ENCODE peak calls at places on chromosomes 6 and 20, in eight cellular contexts. One of them, this sample, is unnamed.
A peak's percentile ranks its signal among the peaks of the same experiment; 100 is the strongest.

GRCh38 chr6:44084231-44085014 is 42.8 kb downstream of the MRPL14 start:
- DNase-seq in pancreas: peak; percentile 41
- DNase-seq in astrocyte of the spinal cord: peak; percentile 55
- DNase-seq in transverse colon: no peak
- DNase-seq in foreskin fibroblast: peak; percentile 72
- DNase-seq in prostate gland: no peak
- DNase-seq in lower leg skin: peak; percentile 64
- DNase-seq in fibroblast of lung: no peak
- DNase-seq in this sample: no peak

GRCh38 chr6:44297063-44298038 is 15.8 kb downstream of the AARS2 start:
- DNase-seq in pancreas: peak; percentile 78
- DNase-seq in astrocyte of the spinal cord: peak; percentile 12
- DNase-seq in transverse colon: peak; percentile 25
- DNase-seq in foreskin fibroblast: peak; percentile 73
- DNase-seq in prostate gland: no peak
- DNase-seq in lower leg skin: peak; percentile 82
- DNase-seq in fibroblast of lung: peak; percentile 16
- DNase-seq in this sample: no peak

GRCh38 chr6:84280030-84280429 is 52.6 kb upstream of the CEP162 start:
- DNase-seq in pancreas: no peak
- DNase-seq in astrocyte of the spinal cord: no peak
- DNase-seq in transverse colon: no peak
- DNase-seq in foreskin fibroblast: peak; percentile 93
- DNase-seq in prostate gland: no peak
- DNase-seq in lower leg skin: no peak
- DNase-seq in fibroblast of lung: peak; percentile 27
- DNase-seq in this sample: peak; percentile 14

GRCh38 chr6:139282684-139283083 is 9.1 kb downstream of the TXLNB start:
- DNase-seq in pancreas: no peak
- DNase-seq in astrocyte of the spinal cord: no peak
- DNase-seq in transverse colon: no peak
- DNase-seq in foreskin fibroblast: peak; percentile 19
- DNase-seq in prostate gland: no peak
- DNase-seq in lower leg skin: no peak
- DNase-seq in fibroblast of lung: peak; percentile 42
- DNase-seq in this sample: no peak

GRCh38 chr6:166026586-166027126 is 141.0 kb downstream of the TBXT start:
- DNase-seq in pancreas: no peak
- DNase-seq in astrocyte of the spinal cord: no peak
- DNase-seq in transverse colon: no peak
- DNase-seq in foreskin fibroblast: no peak
- DNase-seq in prostate gland: no peak
- DNase-seq in lower leg skin: no peak
- DNase-seq in fibroblast of lung: no peak
- DNase-seq in this sample: no peak

GRCh38 chr6:158879180-158879579 is 60.0 kb upstream of the EZR start:
- DNase-seq in pancreas: no peak
- DNase-seq in astrocyte of the spinal cord: peak; percentile 37
- DNase-seq in transverse colon: no peak
- DNase-seq in foreskin fibroblast: peak; percentile 9
- DNase-seq in prostate gland: no peak
- DNase-seq in lower leg skin: no peak
- DNase-seq in fibroblast of lung: peak; percentile 92
- DNase-seq in this sample: no peak

GRCh38 chr20:37727247-37727956 is 33.6 kb downstream of the CTNNBL1 start:
- DNase-seq in pancreas: no peak
- DNase-seq in astrocyte of the spinal cord: no peak
- DNase-seq in transverse colon: no peak
- DNase-seq in foreskin fibroblast: peak; percentile 45
- DNase-seq in prostate gland: no peak
- DNase-seq in lower leg skin: no peak
- DNase-seq in fibroblast of lung: peak; percentile 27
- DNase-seq in this sample: no peak

GRCh38 chr6:29755295-29755871 is 32.1 kb downstream of the HLA-F start:
- DNase-seq in pancreas: no peak
- DNase-seq in astrocyte of the spinal cord: no peak
- DNase-seq in transverse colon: no peak
- DNase-seq in foreskin fibroblast: peak; percentile 12
- DNase-seq in prostate gland: no peak
- DNase-seq in lower leg skin: peak; percentile 74
- DNase-seq in fibroblast of lung: no peak
- DNase-seq in this sample: no peak

GRCh38 chr6:13696226-13696625 is 15.4 kb downstream of the RANBP9 start:
- DNase-seq in pancreas: no peak
- DNase-seq in astrocyte of the spinal cord: peak; percentile 65
- DNase-seq in transverse colon: no peak
- DNase-seq in foreskin fibroblast: peak; percentile 72
- DNase-seq in prostate gland: no peak
- DNase-seq in lower leg skin: no peak
- DNase-seq in fibroblast of lung: peak; percentile 89
- DNase-seq in this sample: peak; percentile 65

GRCh38 chr20:59647271-59647670 is 42.9 kb downstream of the PHACTR3 start:
- DNase-seq in pancreas: no peak
- DNase-seq in astrocyte of the spinal cord: no peak
- DNase-seq in transverse colon: no peak
- DNase-seq in foreskin fibroblast: no peak
- DNase-seq in prostate gland: no peak
- DNase-seq in lower leg skin: peak; percentile 72
- DNase-seq in fibroblast of lung: no peak
- DNase-seq in this sample: no peak

GRCh38 chr20:61873651-61874420 is 191.8 kb downstream of the TAF4 start:
- DNase-seq in pancreas: no peak
- DNase-seq in astrocyte of the spinal cord: no peak
- DNase-seq in transverse colon: no peak
- DNase-seq in foreskin fibroblast: no peak
- DNase-seq in prostate gland: no peak
- DNase-seq in lower leg skin: no peak
- DNase-seq in fibroblast of lung: no peak
- DNase-seq in this sample: no peak

GRCh38 chr20:61875221-61875885 is 190.3 kb downstream of the TAF4 start:
- DNase-seq in pancreas: no peak
- DNase-seq in astrocyte of the spinal cord: no peak
- DNase-seq in transverse colon: no peak
- DNase-seq in foreskin fibroblast: no peak
- DNase-seq in prostate gland: no peak
- DNase-seq in lower leg skin: no peak
- DNase-seq in fibroblast of lung: no peak
- DNase-seq in this sample: no peak

GRCh38 chr20:61872371-61872900 is 193.2 kb downstream of the TAF4 start:
- DNase-seq in pancreas: no peak
- DNase-seq in astrocyte of the spinal cord: no peak
- DNase-seq in transverse colon: no peak
- DNase-seq in foreskin fibroblast: no peak
- DNase-seq in prostate gland: no peak
- DNase-seq in lower leg skin: no peak
- DNase-seq in fibroblast of lung: no peak
- DNase-seq in this sample: no peak

GRCh38 chr20:61875996-61876395 is 189.7 kb downstream of the TAF4 start:
- DNase-seq in pancreas: no peak
- DNase-seq in astrocyte of the spinal cord: no peak
- DNase-seq in transverse colon: no peak
- DNase-seq in foreskin fibroblast: no peak
- DNase-seq in prostate gland: no peak
- DNase-seq in lower leg skin: no peak
- DNase-seq in fibroblast of lung: no peak
- DNase-seq in this sample: no peak

DNA sequence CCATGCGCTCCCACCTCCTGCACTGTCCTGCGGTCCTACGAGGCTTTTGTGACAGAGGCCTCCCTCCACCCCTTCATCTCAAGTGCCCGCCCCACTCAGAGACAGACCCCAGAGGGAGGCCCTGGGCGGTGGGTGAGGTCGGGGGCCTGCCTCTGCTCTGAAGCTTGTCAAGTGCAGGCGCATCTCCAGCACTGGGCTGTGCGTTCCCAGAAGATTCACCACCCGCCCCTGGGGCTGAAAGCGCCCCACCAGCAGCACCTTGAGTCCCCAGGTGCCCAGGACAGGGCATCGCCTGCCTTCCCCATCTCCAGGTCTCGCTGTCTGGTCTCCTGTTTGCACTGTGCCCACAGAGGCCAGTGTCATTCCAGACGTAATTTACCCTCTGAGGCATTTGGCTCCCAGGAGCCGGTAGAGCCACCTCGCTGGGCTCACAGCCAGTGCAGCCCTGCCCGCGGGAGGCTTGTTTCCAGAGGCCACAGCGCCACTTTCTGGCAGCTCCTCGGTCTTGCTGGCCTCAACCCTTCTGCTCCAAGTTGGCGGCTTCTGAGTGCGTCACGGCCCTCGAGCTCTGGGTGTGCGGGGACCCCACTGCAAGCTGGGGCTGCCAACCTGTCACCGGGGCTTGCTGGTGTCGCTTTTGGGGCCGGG is 191.1 kb downstream of the TAF4 start:
- DNase-seq in pancreas: no peak
- DNase-seq in astrocyte of the spinal cord: peak; percentile 14
- DNase-seq in transverse colon: no peak
- DNase-seq in foreskin fibroblast: no peak
- DNase-seq in prostate gland: peak; percentile 74
- DNase-seq in lower leg skin: no peak
- DNase-seq in fibroblast of lung: peak; percentile 45
- DNase-seq in this sample: no peak
- TF ChIP-seq CTCF in pancreas: no peak
- TF ChIP-seq CTCF in astrocyte of the spinal cord: peak; percentile 37
- TF ChIP-seq CTCF in transverse colon: no peak
- TF ChIP-seq CTCF in foreskin fibroblast: peak; percentile 26
- TF ChIP-seq CTCF in prostate gland: peak; percentile 37
- TF ChIP-seq CTCF in lower leg skin: no peak
- TF ChIP-seq CTCF in fibroblast of lung: no peak
- TF ChIP-seq CTCF in this sample: peak; percentile 30

GRCh38 chr6:36377594-36377993 is 9.9 kb downstream of the ETV7 start:
- DNase-seq in pancreas: no peak
- DNase-seq in astrocyte of the spinal cord: no peak
- DNase-seq in transverse colon: no peak
- DNase-seq in foreskin fibroblast: no peak
- DNase-seq in prostate gland: no peak
- DNase-seq in lower leg skin: no peak
- DNase-seq in fibroblast of lung: no peak
- DNase-seq in this sample: no peak
- H3K4me3 ChIP-seq in pancreas: no peak overlapping the region
- H3K4me3 ChIP-seq in astrocyte of the spinal cord: no peak overlapping the region
- H3K4me3 ChIP-seq in transverse colon: no peak overlapping the region
- H3K4me3 ChIP-seq in foreskin fibroblast: no peak overlapping the region
- H3K4me3 ChIP-seq in prostate gland: no peak overlapping the region
- H3K4me3 ChIP-seq in lower leg skin: no peak overlapping the region
- H3K4me3 ChIP-seq in fibroblast of lung: no peak overlapping the region
- H3K4me3 ChIP-seq in this sample: no peak overlapping the region

GRCh38 chr6:24909281-24910216 is 26.2 kb downstream of the RIPOR2 start:
- DNase-seq in pancreas: no peak
- DNase-seq in astrocyte of the spinal cord: no peak
- DNase-seq in transverse colon: no peak
- DNase-seq in foreskin fibroblast: peak; percentile 34
- DNase-seq in prostate gland: no peak
- DNase-seq in lower leg skin: no peak
- DNase-seq in fibroblast of lung: no peak
- DNase-seq in this sample: no peak

GRCh38 chr6:24910850-24911712 is 24.7 kb downstream of the RIPOR2 start:
- DNase-seq in pancreas: peak; percentile 74
- DNase-seq in astrocyte of the spinal cord: no peak
- DNase-seq in transverse colon: peak; percentile 31
- DNase-seq in foreskin fibroblast: peak; percentile 74
- DNase-seq in prostate gland: peak; percentile 63
- DNase-seq in lower leg skin: peak; percentile 88
- DNase-seq in fibroblast of lung: peak; percentile 67
- DNase-seq in this sample: no peak

GRCh38 chr6:24908555-24908954 is 27.2 kb downstream of the RIPOR2 start:
- DNase-seq in pancreas: no peak
- DNase-seq in astrocyte of the spinal cord: no peak
- DNase-seq in transverse colon: no peak
- DNase-seq in foreskin fibroblast: peak; percentile 90
- DNase-seq in prostate gland: no peak
- DNase-seq in lower leg skin: no peak
- DNase-seq in fibroblast of lung: no peak
- DNase-seq in this sample: no peak

GRCh38 chr6:24911983-24912382 is 23.8 kb downstream of the RIPOR2 start:
- DNase-seq in pancreas: no peak
- DNase-seq in astrocyte of the spinal cord: no peak
- DNase-seq in transverse colon: no peak
- DNase-seq in foreskin fibroblast: no peak
- DNase-seq in prostate gland: no peak
- DNase-seq in lower leg skin: no peak
- DNase-seq in fibroblast of lung: no peak
- DNase-seq in this sample: no peak

DNA sequence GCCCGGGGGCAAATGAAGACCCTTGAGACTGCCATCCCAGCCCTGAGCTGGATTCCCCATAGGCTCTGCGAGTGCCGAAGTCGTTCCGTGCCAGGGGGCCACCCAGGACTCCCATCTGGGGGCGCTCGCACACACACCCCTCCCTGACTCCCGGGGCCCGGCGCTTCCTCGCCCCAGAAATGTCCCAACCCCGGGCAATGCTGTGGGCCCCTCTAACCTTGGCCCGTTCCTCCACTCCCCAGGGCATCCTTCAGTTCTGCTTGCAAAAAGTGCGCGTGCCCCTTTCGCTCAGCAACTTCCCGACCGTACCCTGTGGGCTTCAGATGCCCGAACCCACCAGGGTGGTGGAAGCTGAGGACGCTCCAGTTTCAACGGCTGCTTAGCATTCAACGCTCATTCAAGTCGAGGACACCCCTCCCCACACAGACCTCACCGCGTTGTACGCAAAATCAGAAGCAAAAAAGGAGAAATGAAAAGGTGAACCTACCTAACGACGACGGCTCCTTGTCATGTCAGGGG is 25.4 kb downstream of the RIPOR2 start:
- DNase-seq in pancreas: peak; percentile 63
- DNase-seq in astrocyte of the spinal cord: no peak
- DNase-seq in transverse colon: no peak
- DNase-seq in foreskin fibroblast: peak; percentile 52
- DNase-seq in prostate gland: peak; percentile 16
- DNase-seq in lower leg skin: no peak
- DNase-seq in fibroblast of lung: peak; percentile 30
- DNase-seq in this sample: no peak
- TF ChIP-seq CTCF in pancreas: no peak
- TF ChIP-seq CTCF in astrocyte of the spinal cord: no peak
- TF ChIP-seq CTCF in transverse colon: no peak
- TF ChIP-seq CTCF in foreskin fibroblast: peak; percentile 40
- TF ChIP-seq CTCF in prostate gland: no peak
- TF ChIP-seq CTCF in lower leg skin: no peak
- TF ChIP-seq CTCF in fibroblast of lung: peak; percentile 6
- TF ChIP-seq CTCF in this sample: no peak

DNA sequence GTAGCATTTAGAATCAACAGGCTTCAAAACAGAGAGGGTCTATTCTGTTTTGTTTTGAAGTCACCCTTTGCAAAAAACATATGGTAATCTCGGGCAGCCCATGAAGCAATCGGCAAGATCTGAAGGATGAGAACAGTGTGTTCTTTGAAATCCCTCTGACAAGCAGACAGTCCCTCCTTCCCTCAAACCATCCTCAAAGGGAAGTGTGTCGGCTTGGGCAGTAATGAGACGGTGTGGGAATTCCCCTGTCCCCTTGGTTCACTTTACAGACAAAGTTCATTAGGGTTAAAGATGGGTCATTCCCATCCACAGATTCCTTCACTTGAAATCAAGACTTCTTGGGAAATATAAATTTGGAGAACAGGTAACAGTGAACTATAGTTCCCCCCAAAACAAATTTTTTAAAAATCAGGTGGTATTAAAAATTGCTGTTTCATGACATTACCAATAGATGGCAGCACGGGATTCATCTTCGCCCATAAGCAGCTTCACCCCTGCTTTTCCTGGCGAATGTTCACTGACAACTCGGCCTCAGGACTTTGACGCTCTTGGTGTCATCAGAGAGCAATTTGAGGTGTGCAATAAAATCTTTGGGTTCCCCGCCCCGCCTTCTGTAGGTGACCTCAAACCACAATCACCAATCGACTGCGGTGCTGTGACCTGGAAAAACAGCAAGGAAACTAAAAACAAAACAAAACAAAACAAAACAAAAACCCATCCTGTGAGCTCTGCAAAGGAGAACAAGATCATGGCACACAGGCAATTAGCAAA is 159.3 kb upstream of the TNFAIP3 start:
- DNase-seq in pancreas: no peak
- DNase-seq in astrocyte of the spinal cord: peak; percentile 86
- DNase-seq in transverse colon: peak; percentile 81
- DNase-seq in foreskin fibroblast: peak; percentile 85
- DNase-seq in prostate gland: peak; percentile 61
- DNase-seq in lower leg skin: peak; percentile 89
- DNase-seq in fibroblast of lung: peak; percentile 81
- DNase-seq in this sample: no peak
- H3K4me3 ChIP-seq in pancreas: no peak overlapping the region
- H3K4me3 ChIP-seq in astrocyte of the spinal cord: no peak overlapping the region
- H3K4me3 ChIP-seq in transverse colon: no peak overlapping the region
- H3K4me3 ChIP-seq in foreskin fibroblast: peak overlapping the region; percentile 3
- H3K4me3 ChIP-seq in prostate gland: no peak overlapping the region
- H3K4me3 ChIP-seq in lower leg skin: no peak overlapping the region
- H3K4me3 ChIP-seq in fibroblast of lung: no peak overlapping the region
- H3K4me3 ChIP-seq in this sample: no peak overlapping the region

This sample was measured in AG04449.